ENCODE peak calls at places on chromosomes 3 and 15, in eight cellular contexts. W is natural killer cell, B is GM13976, O is WTC11, U is left lung, Y is foreskin fibroblast, M is upper lobe of right lung, T is mucosa of descending colon. K is an unnamed sample.

GRCh38 chr3:194879991-194880939 is 194.6 kb downstream of the FAM43A start:
- DNase-seq in B (no peak), Y (peak), O (no peak), W (no peak), U (no peak), M (no peak), T (no peak), K (no peak)

GRCh38 chr3:57555316-57555715 is 758 bp upstream of the PDE12 start:
- DNase-seq in B (no peak), W (no peak), M (no peak), T (no peak), O (no peak), Y (no peak), U (no peak), K (no peak)

GRCh38 chr3:116002240-116002639 is 378.9 kb downstream of the GAP43 start:
- DNase-seq in W (no peak), B (no peak), U (no peak), O (no peak), Y (no peak), M (no peak), T (no peak), K (no peak)

GRCh38 chr15:78242128-78242527 is 7.8 kb upstream of the ACSBG1 start:
- DNase-seq in U (no peak), W (no peak), Y (peak), B (no peak), T (peak), M (no peak), O (peak), K (peak)

GRCh38 chr3:155302476-155302875 is 9.0 kb upstream of the STRIT1 start:
- DNase-seq in O (no peak), W (no peak), Y (peak), B (no peak), U (no peak), T (no peak), M (no peak), K (no peak)

GRCh38 chr15:75902129-75902557 is 1.5 kb upstream of the FBXO22 start:
- DNase-seq in W (no peak), O (peak), M (no peak), B (no peak), Y (peak), T (no peak), U (no peak), K (no peak)

GRCh38 chr3:14481646-14482036 is 58.5 kb downstream of the GRIP2 start:
- DNase-seq in B (no peak), M (no peak), O (no peak), Y (no peak), U (no peak), W (no peak), T (no peak), K (no peak)

GRCh38 chr3:42507252-42507651 is 4.8 kb downstream of the VIPR1 start:
- DNase-seq in B (no peak), M (peak), Y (no peak), U (no peak), W (no peak), T (peak), O (peak), K (no peak)

GRCh38 chr15:42137461-42138261 is 18.8 kb downstream of the PLA2G4F start:
- DNase-seq in T (no peak), O (no peak), M (peak), U (no peak), B (peak), W (no peak), Y (peak), K (peak)

GRCh38 chr3:13975686-13976085 is 95.8 kb upstream of the WNT7A start:
- DNase-seq in T (no peak), U (no peak), M (no peak), O (no peak), Y (no peak), W (no peak), B (no peak), K (no peak)

GRCh38 chr15:83602021-83602420 is 51.9 kb upstream of the ADAMTSL3 start:
- DNase-seq in O (no peak), U (no peak), T (no peak), B (no peak), Y (no peak), M (no peak), W (no peak), K (no peak)

GRCh38 chr15:100252359-100252758 is 89.4 kb downstream of the ADAMTS17 start:
- DNase-seq in M (no peak), Y (no peak), T (no peak), O (no peak), U (no peak), W (no peak), B (no peak), K (no peak)

GRCh38 chr15:40756938-40757337 is 1.9 kb upstream of the RMDN3 start:
- DNase-seq in O (no peak), Y (no peak), M (no peak), B (no peak), T (no peak), U (no peak), W (no peak), K (no peak)

GRCh38 chr3:172254542-172254941 is 193.7 kb downstream of the GHSR start:
- DNase-seq in M (no peak), W (no peak), U (no peak), Y (no peak), T (no peak), B (no peak), O (no peak), K (no peak)

GRCh38 chr3:98657429-98657828 is 64.0 kb upstream of the CPOX start:
- DNase-seq in B (peak), O (peak), T (peak), Y (peak), U (peak), W (no peak), M (peak), K (no peak)

GRCh38 chr15:59296181-59296617 is 76.5 kb downstream of the MYO1E start:
- DNase-seq in U (no peak), B (no peak), O (no peak), Y (peak), M (no peak), T (no peak), W (no peak), K (no peak)

GRCh38 chr15:60395276-60396011 is 2.3 kb downstream of the ANXA2 start:
- DNase-seq in U (no peak), O (no peak), T (no peak), B (no peak), Y (peak), W (no peak), M (no peak), K (no peak)

GRCh38 chr3:37667359-37667758 is 194.3 kb upstream of the CTDSPL start:
- DNase-seq in T (no peak), W (no peak), O (no peak), U (no peak), B (no peak), Y (no peak), M (no peak), K (no peak)

GRCh38 chr3:123739754-123740153 is 144.4 kb downstream of the MYLK start:
- DNase-seq in B (no peak), U (no peak), O (no peak), T (no peak), W (no peak), Y (peak), M (no peak), K (no peak)

GRCh38 chr3:43995078-43995928 is 246.4 kb upstream of the TOPAZ1 start:
- DNase-seq in O (peak), B (peak), M (no peak), W (no peak), T (no peak), Y (peak), U (peak), K (no peak)

GRCh38 chr3:151852074-151852811 is 21.2 kb upstream of the SUCNR1 start:
- DNase-seq in O (no peak), W (no peak), U (peak), T (no peak), B (no peak), M (no peak), Y (no peak), K (no peak)

GRCh38 chr3:58130591-58130990 is 80.2 kb downstream of the DNASE1L3 start:
- DNase-seq in O (no peak), M (no peak), T (no peak), W (no peak), B (no peak), U (no peak), Y (no peak), K (no peak)

GRCh38 chr3:106296111-106296510 is 427.3 kb upstream of the CBLB start:
- DNase-seq in T (no peak), Y (no peak), M (no peak), U (no peak), O (no peak), W (no peak), B (no peak), K (no peak)

GRCh38 chr3:22862111-22862510 is 341.0 kb upstream of the UBE2E2 start:
- DNase-seq in U (no peak), B (no peak), Y (no peak), M (no peak), T (no peak), W (no peak), O (no peak), K (no peak)
- TF ChIP-seq CTCF in U (no peak), B (no peak), Y (no peak), M (no peak), T (no peak), W (no peak), O (peak), K (peak)

GRCh38 chr15:86935841-86936240 is 856.2 kb downstream of the AGBL1 start:
- DNase-seq in T (no peak), O (peak), U (no peak), B (no peak), Y (no peak), W (no peak), M (no peak), K (no peak)
- TF ChIP-seq CTCF in T (no peak), O (no peak), U (no peak), B (no peak), Y (no peak), W (no peak), M (no peak), K (no peak)

GRCh38 chr15:90998737-90999136 is 4.4 kb upstream of the PRC1 start:
- DNase-seq in Y (peak), U (no peak), M (no peak), W (no peak), T (no peak), B (no peak), O (no peak), K (no peak)

GRCh38 chr15:90990446-90990845 is 3.9 kb downstream of the PRC1 start:
- DNase-seq in U (no peak), M (no peak), B (no peak), Y (no peak), W (no peak), O (no peak), T (no peak), K (no peak)

GRCh38 chr15:90991587-90992285 is 2.6 kb downstream of the PRC1 start:
- DNase-seq in Y (no peak), M (no peak), B (no peak), T (no peak), W (no peak), U (no peak), O (no peak), K (no peak)

GRCh38 chr15:90994059-90994416 is 297 bp downstream of the PRC1 start:
- DNase-seq in T (no peak), W (no peak), M (peak), Y (no peak), U (peak), B (peak), O (peak), K (peak)

GRCh38 chr15:90994417-90995311 is at the start of gene PRC1:
- DNase-seq in Y (peak), W (peak), B (peak), U (peak), T (peak), O (peak), M (peak), K (peak)
- TF ChIP-seq CTCF in Y (no peak), W (no peak), B (no peak), U (no peak), T (no peak), O (no peak), M (no peak), K (peak)

DNA sequence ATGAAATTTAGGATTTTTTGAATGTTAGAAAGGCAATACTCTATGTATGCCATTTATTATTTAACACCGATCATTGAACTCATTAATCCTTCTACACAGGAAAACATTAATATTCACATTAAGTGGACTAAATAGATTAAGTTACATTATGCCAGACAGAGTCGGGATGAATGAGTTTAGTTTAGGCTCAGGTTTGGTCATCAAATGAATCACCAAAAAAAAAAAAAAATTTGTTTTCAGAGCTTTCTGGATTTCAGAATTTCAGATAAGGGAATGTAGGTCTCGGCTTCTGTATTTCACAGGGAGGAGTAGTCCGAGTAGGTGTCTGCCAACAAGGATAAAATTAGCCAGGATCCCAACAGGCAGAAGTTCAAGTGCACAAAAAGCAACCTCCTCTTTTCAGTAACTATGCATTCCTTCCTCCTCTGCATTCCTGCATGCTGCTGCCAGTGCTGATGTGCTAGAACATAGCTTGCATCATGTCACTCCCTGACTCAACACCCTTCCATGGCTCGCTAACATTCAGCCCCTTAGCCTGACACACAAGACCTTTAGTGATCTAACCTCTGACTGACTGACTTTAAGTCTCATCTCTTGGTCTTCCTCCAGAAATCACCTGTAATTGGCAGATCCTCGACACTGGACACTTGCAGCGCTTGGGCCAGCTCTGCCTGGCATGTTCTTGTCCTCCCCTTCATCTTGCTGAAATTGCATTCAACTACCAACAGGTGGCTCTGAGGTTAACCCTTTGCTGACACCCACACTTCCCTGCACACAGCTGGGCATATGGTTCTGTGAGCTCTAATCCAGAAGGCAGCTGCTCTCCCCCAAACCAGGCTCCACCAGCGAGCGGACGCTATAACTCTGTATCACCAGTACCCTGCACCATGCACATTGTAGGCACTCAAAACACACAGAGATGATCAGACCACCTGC is 145.4 kb upstream of the PROK2 start:
- DNase-seq in Y (peak), T (no peak), M (no peak), U (no peak), B (peak), W (no peak), O (peak), K (no peak)
- TF ChIP-seq CTCF in Y (no peak), T (no peak), M (no peak), U (no peak), B (peak), W (no peak), O (peak), K (peak)

GRCh38 chr15:22989576-22990477 is 9.7 kb upstream of the CYFIP1 start:
- DNase-seq in B (no peak), U (no peak), M (no peak), T (no peak), W (no peak), O (no peak), Y (peak), K (no peak)
- TF ChIP-seq CTCF in B (no peak), U (no peak), M (no peak), T (no peak), W (no peak), O (no peak), Y (no peak), K (no peak)

GRCh38 chr15:45703670-45704328 is 69.0 kb downstream of the SQOR start:
- DNase-seq in U (no peak), Y (peak), B (no peak), O (peak), T (no peak), W (no peak), M (no peak), K (no peak)
- TF ChIP-seq CTCF in U (no peak), Y (no peak), B (no peak), O (peak), T (no peak), W (no peak), M (peak), K (peak)

GRCh38 chr3:86180696-86181095 is 810.3 kb downstream of the VGLL3 start:
- DNase-seq in T (no peak), O (peak), M (no peak), B (no peak), Y (peak), U (no peak), W (no peak), K (no peak)
- TF ChIP-seq CTCF in T (no peak), O (no peak), M (no peak), B (no peak), Y (no peak), U (no peak), W (no peak), K (peak)

DNA sequence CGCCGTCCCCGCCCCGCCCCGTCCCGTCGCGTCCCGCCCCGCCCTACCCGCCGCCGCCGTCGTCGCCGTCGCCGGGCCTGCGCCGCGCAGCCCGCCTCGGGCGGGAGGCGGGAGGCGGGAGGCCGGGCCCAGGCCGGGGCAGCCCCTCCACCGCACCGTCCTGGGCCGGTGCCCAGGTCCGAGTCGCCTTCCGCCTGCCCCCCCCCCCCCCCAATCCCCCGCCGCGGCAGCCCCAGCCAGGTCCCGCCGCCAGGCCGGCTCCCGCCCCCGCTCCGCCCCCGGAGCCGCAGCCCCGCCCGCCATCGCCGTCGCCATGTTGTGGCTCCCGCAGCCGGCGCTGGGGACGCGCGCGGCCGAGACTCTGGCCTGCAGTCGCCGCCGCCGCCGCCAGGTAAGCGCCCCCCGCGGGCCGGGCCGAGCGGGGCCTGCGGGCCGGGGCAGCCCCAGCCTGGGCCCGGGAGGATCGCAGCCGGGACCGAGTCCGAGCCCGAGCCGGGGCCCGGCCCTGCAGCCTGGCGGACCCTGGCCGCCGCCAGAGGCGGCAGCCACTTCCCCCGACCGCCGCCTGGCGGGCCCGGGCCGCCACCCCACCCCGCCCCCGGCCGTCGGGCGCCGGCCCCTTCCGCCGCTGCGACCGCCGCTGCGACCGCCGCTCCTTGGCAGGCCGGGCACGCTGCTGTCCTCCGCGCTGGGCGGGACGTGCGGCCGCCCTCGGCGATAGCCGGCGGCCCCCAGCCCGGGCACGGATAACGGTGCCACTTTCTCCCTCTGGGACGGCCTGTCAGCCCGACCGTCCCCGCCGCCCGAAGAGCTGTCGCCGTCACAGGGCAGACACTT is at the start of gene ZNF592:
- DNase-seq in U (peak), M (peak), W (peak), B (peak), T (peak), O (peak), Y (peak), K (peak)
- TF ChIP-seq CTCF in U (no peak), M (no peak), W (no peak), B (no peak), T (peak), O (no peak), Y (no peak), K (peak)

GRCh38 chr15:73994419-73994883 is at the start of gene PML:
- DNase-seq in O (peak), B (peak), T (peak), Y (peak), W (peak), M (peak), U (peak), K (peak)
- TF ChIP-seq CTCF in O (no peak), B (no peak), T (no peak), Y (no peak), W (no peak), M (no peak), U (peak), K (no peak)

GRCh38 chr3:136249091-136249490 is 1.0 kb upstream of the PCCB start:
- DNase-seq in T (no peak), W (no peak), O (no peak), M (no peak), Y (no peak), B (no peak), U (no peak), K (no peak)

GRCh38 chr3:136249593-136250225 is 431 bp upstream of the PCCB start:
- DNase-seq in U (no peak), T (peak), W (no peak), M (no peak), O (no peak), Y (no peak), B (no peak), K (no peak)

GRCh38 chr3:136251511-136251910 is 1.4 kb downstream of the PCCB start:
- DNase-seq in Y (no peak), T (no peak), B (peak), M (no peak), W (no peak), U (no peak), O (no peak), K (no peak)

GRCh38 chr3:136250226-136250861 is at the start of gene PCCB:
- DNase-seq in B (peak), Y (peak), O (peak), U (peak), T (peak), M (peak), W (peak), K (peak)

GRCh38 chr3:136250862-136251460 is 821 bp downstream of the PCCB start:
- DNase-seq in M (peak), B (peak), W (peak), U (peak), T (peak), Y (peak), O (peak), K (peak)
- TF ChIP-seq CTCF in M (no peak), B (peak), W (no peak), U (no peak), T (no peak), Y (no peak), O (no peak), K (no peak)